ENCODE peak calls at places on chromosomes 3 and 15, in five cellular contexts. One of them, this sample, is unnamed.
A peak's percentile ranks its signal among the peaks of the same experiment; 100 is the strongest.

GRCh38 chr3:148962513-148962912 is 28.8 kb upstream of the GYG1 start:
- DNase-seq in NCI-H2171: no peak
- DNase-seq in activated T-helper 1 cell treated with anti-CD3 and anti-CD28 coated beads, Interleukin-12 subunit alpha, Interleukin-12 subunit beta, Interleukin-2, Interleukin-4 antibody, amounts not matched to agents 30 ng/mL and 10 ng/mL and 1 ng/mL, durations not matched to agents 14 hours and 24 hours and 36 hours: no peak
- DNase-seq in neural crest cell: no peak
- DNase-seq in activated CD4-positive, alpha-beta T cell treated with anti-CD3 and anti-CD28 coated beads for 36 hours: no peak
- DNase-seq in this sample: peak; percentile 67

GRCh38 chr3:179269152-179269707 is 18.3 kb upstream of the KCNMB3 start:
- DNase-seq in NCI-H2171: no peak
- DNase-seq in activated T-helper 1 cell treated with anti-CD3 and anti-CD28 coated beads, Interleukin-12 subunit alpha, Interleukin-12 subunit beta, Interleukin-2, Interleukin-4 antibody, amounts not matched to agents 30 ng/mL and 10 ng/mL and 1 ng/mL, durations not matched to agents 14 hours and 24 hours and 36 hours: no peak
- DNase-seq in neural crest cell: no peak
- DNase-seq in activated CD4-positive, alpha-beta T cell treated with anti-CD3 and anti-CD28 coated beads for 36 hours: no peak
- DNase-seq in this sample: no peak

GRCh38 chr15:62469478-62469873 is 304.4 kb upstream of the C2CD4B start:
- DNase-seq in NCI-H2171: no peak
- DNase-seq in activated T-helper 1 cell treated with anti-CD3 and anti-CD28 coated beads, Interleukin-12 subunit alpha, Interleukin-12 subunit beta, Interleukin-2, Interleukin-4 antibody, amounts not matched to agents 30 ng/mL and 10 ng/mL and 1 ng/mL, durations not matched to agents 14 hours and 24 hours and 36 hours: no peak
- DNase-seq in neural crest cell: no peak
- DNase-seq in activated CD4-positive, alpha-beta T cell treated with anti-CD3 and anti-CD28 coated beads for 36 hours: no peak
- DNase-seq in this sample: no peak

GRCh38 chr3:117146571-117146970 is 437.0 kb downstream of the TUSC7 start:
- DNase-seq in NCI-H2171: no peak
- DNase-seq in activated T-helper 1 cell treated with anti-CD3 and anti-CD28 coated beads, Interleukin-12 subunit alpha, Interleukin-12 subunit beta, Interleukin-2, Interleukin-4 antibody, amounts not matched to agents 30 ng/mL and 10 ng/mL and 1 ng/mL, durations not matched to agents 14 hours and 24 hours and 36 hours: no peak
- DNase-seq in neural crest cell: no peak
- DNase-seq in activated CD4-positive, alpha-beta T cell treated with anti-CD3 and anti-CD28 coated beads for 36 hours: no peak
- DNase-seq in this sample: no peak

GRCh38 chr15:91186892-91187644 is 87.0 kb downstream of the SV2B start:
- DNase-seq in NCI-H2171: no peak
- DNase-seq in activated T-helper 1 cell treated with anti-CD3 and anti-CD28 coated beads, Interleukin-12 subunit alpha, Interleukin-12 subunit beta, Interleukin-2, Interleukin-4 antibody, amounts not matched to agents 30 ng/mL and 10 ng/mL and 1 ng/mL, durations not matched to agents 14 hours and 24 hours and 36 hours: no peak
- DNase-seq in neural crest cell: peak; percentile 7
- DNase-seq in activated CD4-positive, alpha-beta T cell treated with anti-CD3 and anti-CD28 coated beads for 36 hours: peak; percentile 13
- DNase-seq in this sample: peak; percentile 2

GRCh38 chr3:45832691-45833090 is 9.2 kb downstream of the LZTFL1 start:
- DNase-seq in NCI-H2171: no peak
- DNase-seq in activated T-helper 1 cell treated with anti-CD3 and anti-CD28 coated beads, Interleukin-12 subunit alpha, Interleukin-12 subunit beta, Interleukin-2, Interleukin-4 antibody, amounts not matched to agents 30 ng/mL and 10 ng/mL and 1 ng/mL, durations not matched to agents 14 hours and 24 hours and 36 hours: no peak
- DNase-seq in neural crest cell: no peak
- DNase-seq in activated CD4-positive, alpha-beta T cell treated with anti-CD3 and anti-CD28 coated beads for 36 hours: no peak
- DNase-seq in this sample: no peak

GRCh38 chr3:143535994-143536784 is 312.1 kb downstream of the SLC9A9 start:
- DNase-seq in NCI-H2171: no peak
- DNase-seq in activated T-helper 1 cell treated with anti-CD3 and anti-CD28 coated beads, Interleukin-12 subunit alpha, Interleukin-12 subunit beta, Interleukin-2, Interleukin-4 antibody, amounts not matched to agents 30 ng/mL and 10 ng/mL and 1 ng/mL, durations not matched to agents 14 hours and 24 hours and 36 hours: no peak
- DNase-seq in neural crest cell: no peak
- DNase-seq in activated CD4-positive, alpha-beta T cell treated with anti-CD3 and anti-CD28 coated beads for 36 hours: no peak
- DNase-seq in this sample: no peak

GRCh38 chr3:81749285-81749684 is 12.2 kb downstream of the GBE1 start:
- DNase-seq in NCI-H2171: no peak
- DNase-seq in activated T-helper 1 cell treated with anti-CD3 and anti-CD28 coated beads, Interleukin-12 subunit alpha, Interleukin-12 subunit beta, Interleukin-2, Interleukin-4 antibody, amounts not matched to agents 30 ng/mL and 10 ng/mL and 1 ng/mL, durations not matched to agents 14 hours and 24 hours and 36 hours: no peak
- DNase-seq in neural crest cell: no peak
- DNase-seq in activated CD4-positive, alpha-beta T cell treated with anti-CD3 and anti-CD28 coated beads for 36 hours: no peak
- DNase-seq in this sample: no peak

GRCh38 chr3:49636883-49637609 is 37.1 kb upstream of the APEH start:
- DNase-seq in NCI-H2171: no peak
- DNase-seq in activated T-helper 1 cell treated with anti-CD3 and anti-CD28 coated beads, Interleukin-12 subunit alpha, Interleukin-12 subunit beta, Interleukin-2, Interleukin-4 antibody, amounts not matched to agents 30 ng/mL and 10 ng/mL and 1 ng/mL, durations not matched to agents 14 hours and 24 hours and 36 hours: no peak
- DNase-seq in neural crest cell: no peak
- DNase-seq in activated CD4-positive, alpha-beta T cell treated with anti-CD3 and anti-CD28 coated beads for 36 hours: peak; percentile 35
- DNase-seq in this sample: no peak

GRCh38 chr3:148077318-148077923 is 620.3 kb upstream of the AGTR1 start:
- DNase-seq in NCI-H2171: no peak
- DNase-seq in activated T-helper 1 cell treated with anti-CD3 and anti-CD28 coated beads, Interleukin-12 subunit alpha, Interleukin-12 subunit beta, Interleukin-2, Interleukin-4 antibody, amounts not matched to agents 30 ng/mL and 10 ng/mL and 1 ng/mL, durations not matched to agents 14 hours and 24 hours and 36 hours: no peak
- DNase-seq in neural crest cell: no peak
- DNase-seq in activated CD4-positive, alpha-beta T cell treated with anti-CD3 and anti-CD28 coated beads for 36 hours: no peak
- DNase-seq in this sample: no peak